ENCODE peak calls at places on chromosomes 11 and 22, in seven cellular contexts. K is brain microvascular endothelial cell, W is dorsolateral prefrontal cortex, H is heart right ventricle, E is fibroblast of lung, X is lower lobe of right lung, U is SK-N-SH. L is an unnamed sample.

GRCh38 chr11:2174361-2174760 is 2.7 kb upstream of the TH start:
- DNase-seq in K (no peak), W (no peak), H (no peak), E (no peak), X (no peak), U (no peak), L (no peak)

GRCh38 chr22:44311104-44311854 is 1.5 kb downstream of the SHISAL1 start:
- DNase-seq in K (no peak), W (no peak), H (no peak), E (no peak), X (no peak), U (no peak), L (no peak)

GRCh38 chr11:96084610-96085348 is 160.9 kb upstream of the MTMR2 start:
- DNase-seq in K (no peak), W (no peak), H (no peak), E (peak), X (no peak), U (no peak), L (no peak)

GRCh38 chr11:65310756-65311155 is 3.9 kb upstream of the CDC42EP2 start:
- DNase-seq in K (no peak), W (no peak), H (peak), E (peak), X (no peak), U (no peak), L (no peak)

GRCh38 chr11:67345949-67346819 is 7.2 kb downstream of the POLD4 start:
- DNase-seq in K (peak), W (no peak), H (no peak), E (peak), X (no peak), U (peak), L (peak)

GRCh38 chr11:110777765-110778164 is 65.5 kb upstream of the ARHGAP20 start:
- DNase-seq in K (peak), W (no peak), H (no peak), E (peak), X (no peak), U (no peak), L (peak)

GRCh38 chr22:28893810-28894209 is 10.4 kb downstream of the ZNRF3 start:
- DNase-seq in K (no peak), W (no peak), H (no peak), E (no peak), X (no peak), U (no peak), L (peak)

GRCh38 chr11:1153105-1153950 is 4.4 kb upstream of the MUC5AC start:
- DNase-seq in K (no peak), W (peak), H (no peak), E (peak), X (no peak), U (peak), L (no peak)

GRCh38 chr11:67585911-67586310 is 2.3 kb downstream of the GSTP1 start:
- DNase-seq in K (no peak), W (no peak), H (no peak), E (no peak), X (no peak), U (no peak), L (no peak)

GRCh38 chr22:36689583-36689982 is 14.0 kb downstream of the CACNG2 start:
- DNase-seq in K (no peak), W (no peak), H (no peak), E (no peak), X (no peak), U (no peak), L (no peak)

GRCh38 chr11:101915811-101916291 is 471 bp downstream of the ANGPTL5 start:
- DNase-seq in K (peak), W (no peak), H (no peak), E (peak), X (no peak), U (peak), L (no peak)

GRCh38 chr22:36106910-36107309 is 53.6 kb downstream of the APOL3 start:
- DNase-seq in K (no peak), W (no peak), H (no peak), E (no peak), X (no peak), U (no peak), L (peak)

GRCh38 chr11:8290122-8290810 is 26.6 kb upstream of the LMO1 start:
- DNase-seq in K (no peak), W (peak), H (no peak), E (no peak), X (no peak), U (peak), L (peak)

GRCh38 chr11:795638-796564 is 2.2 kb downstream of the SLC25A22 start:
- DNase-seq in K (peak), W (no peak), H (peak), E (peak), X (peak), U (peak), L (peak)

GRCh38 chr11:70637949-70638598 is 239.7 kb downstream of the CTTN start:
- DNase-seq in K (no peak), W (peak), H (no peak), E (no peak), X (no peak), U (no peak), L (no peak)

GRCh38 chr11:118938491-118939411 is 13.0 kb upstream of the BCL9L start:
- DNase-seq in K (peak), W (no peak), H (no peak), E (no peak), X (peak), U (no peak), L (no peak)

GRCh38 chr11:111797145-111797581 is 31.0 kb upstream of the PPP2R1B start:
- DNase-seq in K (no peak), W (no peak), H (no peak), E (peak), X (no peak), U (no peak), L (no peak)

GRCh38 chr11:66868726-66869291 is 11.9 kb downstream of the LRFN4 start:
- DNase-seq in K (no peak), W (no peak), H (no peak), E (no peak), X (peak), U (peak), L (no peak)

GRCh38 chr11:16081756-16082531 is 274.4 kb downstream of the SOX6 start:
- DNase-seq in K (no peak), W (no peak), H (no peak), E (peak), X (no peak), U (peak), L (no peak)

GRCh38 chr11:95577716-95578460 is 211.7 kb downstream of the FAM76B start:
- DNase-seq in K (peak), W (no peak), H (no peak), E (peak), X (no peak), U (no peak), L (no peak)

GRCh38 chr22:20788627-20789344 is 14.9 kb downstream of the SERPIND1 start:
- DNase-seq in K (no peak), W (peak), H (no peak), E (no peak), X (no peak), U (no peak), L (no peak)

GRCh38 chr22:44667829-44668189 is 34.2 kb upstream of the PRR5 start:
- DNase-seq in K (no peak), W (no peak), H (no peak), E (no peak), X (peak), U (no peak), L (no peak)

GRCh38 chr22:32396746-32397145 is 15.3 kb downstream of the RTCB start:
- DNase-seq in K (no peak), W (no peak), H (no peak), E (no peak), X (peak), U (no peak), L (no peak)

GRCh38 chr11:110951609-110952008 is 239.4 kb upstream of the ARHGAP20 start:
- DNase-seq in K (no peak), W (no peak), H (no peak), E (no peak), X (no peak), U (no peak), L (no peak)

GRCh38 chr11:46916669-46917108 is 1.7 kb downstream of the LRP4 start:
- DNase-seq in K (peak), W (peak), H (peak), E (peak), X (no peak), U (peak), L (peak)

GRCh38 chr11:16632295-16633200 is 105.9 kb upstream of the C11orf58 start:
- DNase-seq in K (peak), W (no peak), H (no peak), E (peak), X (no peak), U (no peak), L (no peak)

GRCh38 chr11:11531127-11531526 is 90.7 kb downstream of the GALNT18 start:
- DNase-seq in K (no peak), W (peak), H (no peak), E (no peak), X (no peak), U (peak), L (no peak)

GRCh38 chr11:2772544-2773031 is 72.8 kb upstream of the KCNQ1OT1 start:
- DNase-seq in K (peak), W (peak), H (no peak), E (peak), X (peak), U (no peak), L (peak)

GRCh38 chr22:49140921-49141680 is 686.6 kb downstream of the BRD1 start:
- DNase-seq in K (no peak), W (no peak), H (no peak), E (no peak), X (peak), U (no peak), L (no peak)

GRCh38 chr11:1077033-1077416 is 2.4 kb downstream of the MUC2 start:
- DNase-seq in K (no peak), W (no peak), H (no peak), E (no peak), X (peak), U (no peak), L (peak)

GRCh38 chr11:14015711-14016110 is 53.2 kb downstream of the SPON1 start:
- DNase-seq in K (peak), W (no peak), H (no peak), E (peak), X (no peak), U (no peak), L (no peak)

GRCh38 chr22:49436056-49436455 is 391.6 kb downstream of the BRD1 start:
- DNase-seq in K (no peak), W (no peak), H (no peak), E (no peak), X (no peak), U (no peak), L (no peak)

GRCh38 chr11:14327105-14327504 is 31.9 kb downstream of the RRAS2 start:
- DNase-seq in K (no peak), W (no peak), H (no peak), E (no peak), X (no peak), U (no peak), L (no peak)

GRCh38 chr11:1480555-1481482 is 5.8 kb downstream of the MOB2 start:
- DNase-seq in K (no peak), W (no peak), H (peak), E (no peak), X (peak), U (no peak), L (peak)

GRCh38 chr11:117618273-117618672 is 178.7 kb downstream of the DSCAML1 start:
- DNase-seq in K (no peak), W (no peak), H (no peak), E (no peak), X (no peak), U (no peak), L (no peak)

GRCh38 chr11:43285826-43286225 is 26.0 kb upstream of the API5 start:
- DNase-seq in K (no peak), W (no peak), H (no peak), E (no peak), X (no peak), U (no peak), L (no peak)
- H3K27ac ChIP-seq in K (no peak), W (no peak), H (no peak), E (no peak), X (no peak), U (no peak), L (no peak)

GRCh38 chr22:26597026-26597425 is 7.1 kb upstream of the TPST2 start:
- DNase-seq in K (no peak), W (no peak), H (no peak), E (no peak), X (no peak), U (no peak), L (no peak)

GRCh38 chr22:26597480-26597879 is 7.5 kb upstream of the TPST2 start:
- DNase-seq in K (no peak), W (no peak), H (no peak), E (no peak), X (no peak), U (no peak), L (no peak)

GRCh38 chr22:26602127-26602526 is 12.2 kb upstream of the TPST2 start:
- DNase-seq in K (no peak), W (no peak), H (no peak), E (no peak), X (no peak), U (no peak), L (no peak)

GRCh38 chr22:26601726-26602125 is 11.8 kb upstream of the TPST2 start:
- DNase-seq in K (no peak), W (no peak), H (no peak), E (no peak), X (no peak), U (no peak), L (no peak)

GRCh38 chr22:26599505-26599904 is 9.6 kb upstream of the TPST2 start:
- DNase-seq in K (no peak), W (no peak), H (no peak), E (no peak), X (no peak), U (peak), L (no peak)
- H3K27ac ChIP-seq in K (no peak), W (no peak), H (no peak), E (no peak), X (no peak), U (no peak), L (no peak)

GRCh38 chr11:21190181-21190580 is 520.8 kb downstream of the NELL1 start:
- DNase-seq in K (no peak), W (no peak), H (no peak), E (no peak), X (no peak), U (no peak), L (no peak)

GRCh38 chr11:21195995-21196394 is 526.6 kb downstream of the NELL1 start:
- DNase-seq in K (no peak), W (no peak), H (no peak), E (no peak), X (no peak), U (no peak), L (no peak)
- H3K27ac ChIP-seq in K (no peak), W (no peak), H (no peak), E (no peak), X (no peak), U (no peak), L (no peak)

GRCh38 chr11:61961570-61962212 is 5.7 kb downstream of the FTH1 start:
- DNase-seq in K (peak), W (peak), H (peak), E (peak), X (no peak), U (no peak), L (peak)
- H3K27ac ChIP-seq in K (no peak), W (peak), H (peak), E (peak), X (peak), U (no peak), L (peak)

GRCh38 chr22:33561149-33561807 is 359.0 kb downstream of the LARGE1 start:
- DNase-seq in K (no peak), W (no peak), H (no peak), E (no peak), X (no peak), U (no peak), L (no peak)
- H3K27ac ChIP-seq in K (no peak), W (no peak), H (no peak), E (no peak), X (no peak), U (no peak), L (no peak)

DNA sequence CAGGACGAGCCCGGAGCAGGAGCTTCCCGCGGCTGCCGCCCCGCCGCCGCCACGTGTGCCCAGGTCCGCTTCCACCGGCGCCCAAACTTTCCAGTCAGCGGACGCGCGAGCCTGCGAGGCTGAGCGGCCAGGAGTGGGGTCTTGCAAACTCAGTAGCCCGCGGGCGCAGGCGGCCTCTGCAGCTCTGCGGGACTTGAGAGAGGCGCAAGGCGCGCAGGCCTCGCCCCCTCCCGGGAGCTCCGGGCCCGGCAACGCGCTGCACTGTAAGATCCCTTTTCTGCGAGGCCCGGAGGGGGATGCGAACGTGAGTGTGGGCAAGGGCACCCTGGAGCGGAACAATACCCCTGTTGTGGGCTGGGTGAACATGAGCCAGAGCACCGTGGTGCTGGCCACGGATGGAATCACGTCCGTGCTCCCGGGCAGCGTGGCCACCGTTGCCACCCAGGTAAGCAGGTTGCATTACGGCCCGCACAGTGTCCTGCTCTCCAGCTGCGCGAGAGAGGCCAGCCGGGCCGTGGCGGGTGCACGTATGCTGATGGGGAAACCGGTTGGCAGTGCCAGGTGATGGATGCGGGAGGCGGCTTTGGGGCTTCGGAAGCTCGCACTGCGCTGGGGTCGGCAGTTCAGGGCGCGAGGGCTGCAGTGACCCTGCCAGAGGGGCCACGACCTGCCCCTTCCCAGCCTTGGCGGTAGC is 2.0 kb downstream of the SLC6A5 start:
- DNase-seq in K (no peak), W (no peak), H (no peak), E (no peak), X (no peak), U (no peak), L (no peak)
- H3K27ac ChIP-seq in K (no peak), W (no peak), H (no peak), E (no peak), X (no peak), U (no peak), L (no peak)

L was measured in tibial artery.